ENCODE peak calls at places on chromosomes 13 and 19, in five cellular contexts. One of them, this sample, is unnamed.

GRCh38 chr13:35923347-35923746 is 207.8 kb downstream of the DCLK1 start:
- DNase-seq in dorsolateral prefrontal cortex: peak
- DNase-seq in stimulated activated CD8-positive, alpha-beta memory T cell treated with anti-CD3 and anti-CD28 coated beads, Interleukin-4, amount 100 ng/mL, for 1 hour: no peak
- DNase-seq in B cell: no peak
- DNase-seq in NCI-H1417 treated with DMSO at 0.1 percent for 48 hours: no peak
- DNase-seq in this sample: no peak

GRCh38 chr19:35399231-35399630 is 28.4 kb downstream of the GPR42 start:
- DNase-seq in dorsolateral prefrontal cortex: no peak
- DNase-seq in stimulated activated CD8-positive, alpha-beta memory T cell treated with anti-CD3 and anti-CD28 coated beads, Interleukin-4, amount 100 ng/mL, for 1 hour: no peak
- DNase-seq in B cell: no peak
- DNase-seq in NCI-H1417 treated with DMSO at 0.1 percent for 48 hours: no peak
- DNase-seq in this sample: no peak

GRCh38 chr19:46173886-46174475 is 25.9 kb downstream of the IGFL2 start:
- DNase-seq in dorsolateral prefrontal cortex: no peak
- DNase-seq in stimulated activated CD8-positive, alpha-beta memory T cell treated with anti-CD3 and anti-CD28 coated beads, Interleukin-4, amount 100 ng/mL, for 1 hour: no peak
- DNase-seq in B cell: no peak
- DNase-seq in NCI-H1417 treated with DMSO at 0.1 percent for 48 hours: no peak
- DNase-seq in this sample: no peak

GRCh38 chr13:21717817-21718216 is 46.9 kb downstream of the FGF9 start:
- DNase-seq in dorsolateral prefrontal cortex: no peak
- DNase-seq in stimulated activated CD8-positive, alpha-beta memory T cell treated with anti-CD3 and anti-CD28 coated beads, Interleukin-4, amount 100 ng/mL, for 1 hour: no peak
- DNase-seq in B cell: no peak
- DNase-seq in NCI-H1417 treated with DMSO at 0.1 percent for 48 hours: no peak
- DNase-seq in this sample: no peak

GRCh38 chr13:91349992-91350911 is 2.8 kb downstream of the MIR17HG start:
- DNase-seq in dorsolateral prefrontal cortex: no peak
- DNase-seq in stimulated activated CD8-positive, alpha-beta memory T cell treated with anti-CD3 and anti-CD28 coated beads, Interleukin-4, amount 100 ng/mL, for 1 hour: no peak
- DNase-seq in B cell: no peak
- DNase-seq in NCI-H1417 treated with DMSO at 0.1 percent for 48 hours: no peak
- DNase-seq in this sample: no peak

GRCh38 chr13:109096101-109096500 is 466.7 kb downstream of the MYO16 start:
- DNase-seq in dorsolateral prefrontal cortex: no peak
- DNase-seq in stimulated activated CD8-positive, alpha-beta memory T cell treated with anti-CD3 and anti-CD28 coated beads, Interleukin-4, amount 100 ng/mL, for 1 hour: no peak
- DNase-seq in B cell: no peak
- DNase-seq in NCI-H1417 treated with DMSO at 0.1 percent for 48 hours: no peak
- DNase-seq in this sample: no peak

GRCh38 chr13:43074824-43075510 is 51.6 kb downstream of the DNAJC15 start:
- DNase-seq in dorsolateral prefrontal cortex: no peak
- DNase-seq in stimulated activated CD8-positive, alpha-beta memory T cell treated with anti-CD3 and anti-CD28 coated beads, Interleukin-4, amount 100 ng/mL, for 1 hour: no peak
- DNase-seq in B cell: no peak
- DNase-seq in NCI-H1417 treated with DMSO at 0.1 percent for 48 hours: no peak
- DNase-seq in this sample: no peak

GRCh38 chr13:50844181-50844875 is 836 bp upstream of the DLEU7 start:
- DNase-seq in dorsolateral prefrontal cortex: no peak
- DNase-seq in stimulated activated CD8-positive, alpha-beta memory T cell treated with anti-CD3 and anti-CD28 coated beads, Interleukin-4, amount 100 ng/mL, for 1 hour: no peak
- DNase-seq in B cell: no peak
- DNase-seq in NCI-H1417 treated with DMSO at 0.1 percent for 48 hours: no peak
- DNase-seq in this sample: no peak

GRCh38 chr13:35848868-35849644 is 282.1 kb downstream of the DCLK1 start:
- DNase-seq in dorsolateral prefrontal cortex: no peak
- DNase-seq in stimulated activated CD8-positive, alpha-beta memory T cell treated with anti-CD3 and anti-CD28 coated beads, Interleukin-4, amount 100 ng/mL, for 1 hour: no peak
- DNase-seq in B cell: no peak
- DNase-seq in NCI-H1417 treated with DMSO at 0.1 percent for 48 hours: no peak
- DNase-seq in this sample: no peak

GRCh38 chr13:41765813-41766212 is 195.1 kb downstream of the VWA8 start:
- DNase-seq in dorsolateral prefrontal cortex: no peak
- DNase-seq in stimulated activated CD8-positive, alpha-beta memory T cell treated with anti-CD3 and anti-CD28 coated beads, Interleukin-4, amount 100 ng/mL, for 1 hour: no peak
- DNase-seq in B cell: no peak
- DNase-seq in NCI-H1417 treated with DMSO at 0.1 percent for 48 hours: no peak
- DNase-seq in this sample: no peak

GRCh38 chr13:98804336-98804855 is 51.9 kb upstream of the SLC15A1 start:
- DNase-seq in dorsolateral prefrontal cortex: no peak
- DNase-seq in stimulated activated CD8-positive, alpha-beta memory T cell treated with anti-CD3 and anti-CD28 coated beads, Interleukin-4, amount 100 ng/mL, for 1 hour: no peak
- DNase-seq in B cell: no peak
- DNase-seq in NCI-H1417 treated with DMSO at 0.1 percent for 48 hours: no peak
- DNase-seq in this sample: no peak

This sample was measured in frontal cortex.